ENCODE peak calls at places on chromosomes 13 and 19, in ten cellular contexts. F, E, M, Q, Z, I, K, D, N and A are unnamed samples. For H3K36me3 and H3K4me1, the result is how much of the 10 kb centered on the place peaks cover.

GRCh38 chr13:109431217-109431616 is 355.2 kb downstream of the IRS2 start:
- DNase-seq in F (no peak), E (no peak), M (no peak), Q (no peak), Z (no peak), I (no peak), K (no peak), D (no peak), N (no peak), A (no peak)

GRCh38 chr19:6767357-6768235 is at the start of gene SH2D3A:
- DNase-seq in F (peak), E (peak), M (peak), Q (peak), Z (peak), I (peak), K (peak), D (peak), N (peak), A (peak)

GRCh38 chr13:80070024-80070703 is 270.8 kb downstream of the SPRY2 start:
- DNase-seq in F (no peak), E (no peak), M (no peak), Q (no peak), Z (no peak), I (no peak), K (no peak), D (no peak), N (no peak), A (no peak)

GRCh38 chr13:46656786-46657185 is 103.8 kb downstream of the LRCH1 start:
- DNase-seq in F (no peak), E (no peak), M (no peak), Q (no peak), Z (no peak), I (no peak), K (no peak), D (no peak), N (no peak), A (no peak)

GRCh38 chr19:17762505-17763229 is 11.4 kb downstream of the FCHO1 start:
- DNase-seq in F (peak), E (no peak), M (no peak), Q (peak), Z (peak), I (no peak), K (no peak), D (peak), N (peak), A (no peak)

GRCh38 chr19:571127-571974 is 1.0 kb upstream of the BSG start:
- DNase-seq in F (peak), E (no peak), M (peak), Q (peak), Z (peak), I (peak), K (peak), D (peak), N (peak), A (peak)

GRCh38 chr13:28100149-28101121 is at the start of gene FLT3:
- DNase-seq in F (peak), E (peak), M (no peak), Q (peak), Z (peak), I (peak), K (no peak), D (peak), N (no peak), A (peak)

GRCh38 chr19:5926641-5927438 is 12.8 kb downstream of the CAPS start:
- DNase-seq in F (no peak), E (no peak), M (no peak), Q (peak), Z (no peak), I (no peak), K (no peak), D (no peak), N (no peak), A (no peak)

GRCh38 chr13:45781553-45782326 is 69.8 kb downstream of the SIAH3 start:
- DNase-seq in F (no peak), E (peak), M (no peak), Q (peak), Z (no peak), I (no peak), K (no peak), D (peak), N (no peak), A (peak)

GRCh38 chr13:74674701-74675100 is 540.5 kb upstream of the KLF12 start:
- DNase-seq in F (no peak), E (no peak), M (no peak), Q (no peak), Z (no peak), I (no peak), K (no peak), D (no peak), N (no peak), A (no peak)

GRCh38 chr19:1861599-1862031 is 1.8 kb downstream of the KLF16 start:
- DNase-seq in F (no peak), E (no peak), M (no peak), Q (no peak), Z (no peak), I (no peak), K (no peak), D (no peak), N (no peak), A (peak)

GRCh38 chr13:91468301-91468700 is 69.9 kb downstream of the GPC5 start:
- DNase-seq in F (peak), E (peak), M (no peak), Q (no peak), Z (no peak), I (no peak), K (no peak), D (peak), N (no peak), A (no peak)

GRCh38 chr19:45339629-45340028 is 921 bp upstream of the KLC3 start:
- DNase-seq in F (no peak), E (no peak), M (no peak), Q (no peak), Z (no peak), I (no peak), K (no peak), D (no peak), N (no peak), A (no peak)

GRCh38 chr13:51230473-51231105 is 8.4 kb downstream of the FAM124A start:
- DNase-seq in F (peak), E (no peak), M (no peak), Q (peak), Z (no peak), I (no peak), K (no peak), D (peak), N (no peak), A (peak)

GRCh38 chr19:42201489-42202289 is 15.8 kb downstream of the DEDD2 start:
- DNase-seq in F (no peak), E (no peak), M (peak), Q (no peak), Z (no peak), I (peak), K (no peak), D (no peak), N (no peak), A (no peak)

GRCh38 chr19:39679056-39679790 is 23.5 kb downstream of the LGALS16 start:
- DNase-seq in F (no peak), E (no peak), M (no peak), Q (no peak), Z (no peak), I (no peak), K (no peak), D (no peak), N (no peak), A (no peak)

GRCh38 chr19:11096210-11096841 is 7.1 kb downstream of the LDLR start:
- DNase-seq in F (peak), E (peak), M (no peak), Q (peak), Z (no peak), I (no peak), K (no peak), D (peak), N (peak), A (no peak)

GRCh38 chr19:33391631-33392249 is 18.2 kb downstream of the CEBPG start:
- DNase-seq in F (no peak), E (no peak), M (no peak), Q (no peak), Z (no peak), I (no peak), K (peak), D (no peak), N (no peak), A (no peak)

GRCh38 chr13:94524407-94524806 is 44.9 kb upstream of the DCT start:
- DNase-seq in F (no peak), E (no peak), M (no peak), Q (no peak), Z (no peak), I (no peak), K (no peak), D (no peak), N (no peak), A (no peak)

GRCh38 chr19:19403373-19403901 is 2.0 kb upstream of the GATAD2A start:
- DNase-seq in F (peak), E (peak), M (no peak), Q (peak), Z (no peak), I (peak), K (no peak), D (peak), N (peak), A (peak)

GRCh38 chr19:41916033-41916424 is 12.2 kb downstream of the ERFL start:
- DNase-seq in F (no peak), E (no peak), M (no peak), Q (no peak), Z (no peak), I (no peak), K (no peak), D (no peak), N (no peak), A (no peak)

GRCh38 chr13:30744056-30744684 is 8.8 kb downstream of the ALOX5AP start:
- DNase-seq in F (peak), E (peak), M (peak), Q (no peak), Z (no peak), I (peak), K (peak), D (peak), N (peak), A (peak)

GRCh38 chr19:30498707-30499106 is 126.5 kb downstream of the ZNF536 start:
- DNase-seq in F (no peak), E (no peak), M (no peak), Q (no peak), Z (no peak), I (no peak), K (no peak), D (no peak), N (no peak), A (no peak)

GRCh38 chr19:49823472-49823871 is 5.4 kb downstream of the MED25 start:
- DNase-seq in F (no peak), E (no peak), M (no peak), Q (no peak), Z (no peak), I (no peak), K (no peak), D (no peak), N (no peak), A (no peak)

GRCh38 chr19:16444273-16444597 is 27.5 kb downstream of the EPS15L1 start:
- DNase-seq in F (no peak), E (no peak), M (no peak), Q (no peak), Z (no peak), I (no peak), K (no peak), D (no peak), N (no peak), A (no peak)
- H3K27ac ChIP-seq in F (no peak), E (no peak), M (peak), Q (peak), Z (no peak), I (peak), K (no peak), D (no peak), N (no peak), A (no peak)

GRCh38 chr13:112857914-112858490 is 111.0 kb upstream of the MCF2L start:
- DNase-seq in F (no peak), E (no peak), M (no peak), Q (no peak), Z (no peak), I (peak), K (no peak), D (no peak), N (no peak), A (no peak)
- H3K36me3 ChIP-seq in F (under half), E (under half), M (under half), Q (half or more), Z (half or more), I (under half), K (under half), D (under half), N (under half), A (under half)

GRCh38 chr13:107373551-107373950 is 805.6 kb upstream of the ARGLU1 start:
- DNase-seq in F (peak), E (peak), M (no peak), Q (peak), Z (peak), I (no peak), K (no peak), D (peak), N (peak), A (no peak)

GRCh38 chr13:107367258-107367657 is 799.3 kb upstream of the ARGLU1 start:
- DNase-seq in F (peak), E (no peak), M (no peak), Q (no peak), Z (no peak), I (no peak), K (no peak), D (peak), N (no peak), A (no peak)

GRCh38 chr13:107374038-107374437 is 806.1 kb upstream of the ARGLU1 start:
- DNase-seq in F (peak), E (no peak), M (no peak), Q (no peak), Z (no peak), I (no peak), K (no peak), D (peak), N (no peak), A (no peak)

GRCh38 chr13:107365466-107366215 is 797.7 kb upstream of the ARGLU1 start:
- DNase-seq in F (peak), E (no peak), M (no peak), Q (peak), Z (no peak), I (no peak), K (no peak), D (peak), N (no peak), A (no peak)

DNA sequence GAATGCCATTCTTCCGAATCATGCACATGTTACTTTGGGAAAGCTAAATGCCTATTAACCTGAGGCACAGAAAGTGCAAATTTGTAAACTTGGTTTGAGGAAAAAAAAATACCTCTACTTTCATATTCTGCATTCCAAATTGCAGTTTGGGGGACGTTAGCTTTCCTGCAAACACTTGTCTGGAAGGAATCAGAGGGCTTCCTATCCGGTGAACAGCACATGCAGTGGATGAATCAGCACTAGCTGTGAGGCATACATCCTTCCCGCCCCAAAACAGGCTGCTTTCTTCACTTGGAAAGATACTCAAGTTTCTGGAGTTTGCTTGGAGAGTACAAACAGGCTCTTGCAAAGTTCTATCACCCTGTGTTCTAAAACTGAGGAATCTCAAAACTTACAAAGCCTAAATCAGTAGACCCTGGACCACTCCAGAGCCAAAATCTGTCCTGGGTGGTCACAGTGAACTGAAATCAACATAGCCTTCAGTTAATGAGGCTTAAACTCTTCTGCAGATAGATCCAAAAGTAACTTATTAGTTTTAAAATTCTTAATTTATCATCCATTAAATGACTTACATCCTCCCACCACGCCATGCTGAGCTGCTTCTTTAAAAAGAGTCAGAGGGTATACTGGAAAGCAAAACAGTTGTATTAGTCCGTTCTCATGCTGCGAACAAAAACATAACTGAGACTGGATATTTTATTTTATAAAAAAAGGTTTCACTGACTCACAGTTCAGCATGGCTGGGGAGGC is 802.3 kb upstream of the ARGLU1 start:
- DNase-seq in F (peak), E (no peak), M (no peak), Q (peak), Z (no peak), I (no peak), K (no peak), D (peak), N (no peak), A (no peak)
- H3K4me1 ChIP-seq in F (under half), E (under half), M (under half), Q (under half), Z (under half), I (under half), K (under half), D (under half), N (under half), A (under half)

DNA sequence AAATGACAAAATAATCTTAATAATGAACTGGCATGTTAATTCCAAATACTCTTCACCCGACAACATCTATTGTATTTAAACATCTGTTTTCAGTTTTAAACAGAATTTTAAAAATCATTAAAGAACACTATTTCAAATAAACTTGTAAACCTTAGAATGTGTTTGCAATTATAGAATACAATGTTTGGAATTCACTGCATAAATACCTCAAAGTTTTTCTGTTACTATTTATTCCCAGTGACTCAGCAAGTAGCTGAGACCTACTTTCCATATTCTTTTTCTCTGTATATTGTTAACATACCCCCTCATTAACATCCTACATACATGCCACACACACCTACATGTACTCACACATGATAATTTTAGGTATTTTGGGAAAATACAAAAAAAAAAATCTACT is 1134.3 kb downstream of the SLITRK1 start:
- DNase-seq in F (peak), E (no peak), M (no peak), Q (peak), Z (no peak), I (no peak), K (no peak), D (peak), N (no peak), A (no peak)
- H3K27ac ChIP-seq in F (no peak), E (no peak), M (no peak), Q (no peak), Z (no peak), I (no peak), K (no peak), D (no peak), N (no peak), A (no peak)